ENCODE peak calls at places on chromosomes 4 and X, in seven cellular contexts. H is IMR-90, C is PC-3, D is astrocyte, B is fibroblast of lung, Q is HepG2, F is neuronal stem cell. S is an unnamed sample.
A peak's percentile ranks its signal among the peaks of the same experiment; 100 is the strongest.

GRCh38 chr4:146159384-146160058 is 16.0 kb upstream of the LSM6 start:
- DNase-seq in B (no peak), Q (no peak), F (no peak), D (no peak), H (no peak), C (no peak), S (no peak)

GRCh38 chr4:88158360-88159136 is at the start of gene ABCG2:
- DNase-seq in F (peak; percentile 54), Q (peak; percentile 16), D (peak; percentile 66), B (peak; percentile 46), C (no peak), H (peak; percentile 75), S (peak; percentile 29)

GRCh38 chr4:121304843-121305348 is 75.9 kb downstream of the QRFPR start:
- DNase-seq in Q (no peak), H (no peak), B (no peak), C (no peak), F (no peak), D (no peak), S (peak; percentile 50)

GRCh38 chr4:92182736-92183407 is 120.9 kb upstream of the GRID2 start:
- DNase-seq in F (no peak), C (no peak), H (no peak), Q (no peak), B (no peak), D (no peak), S (no peak)

GRCh38 chr4:159410076-159410777 is 307.3 kb downstream of the RAPGEF2 start:
- DNase-seq in F (no peak), C (peak; percentile 87), H (peak; percentile 63), B (no peak), D (peak; percentile 73), Q (no peak), S (no peak)

GRCh38 chr4:110364911-110365520 is 110.9 kb upstream of the ENPEP start:
- DNase-seq in D (peak; percentile 38), B (no peak), Q (no peak), C (no peak), H (no peak), F (no peak), S (no peak)

GRCh38 chr4:24778427-24779225 is 16.7 kb upstream of the SOD3 start:
- DNase-seq in D (peak; percentile 97), C (no peak), H (peak; percentile 98), F (no peak), Q (no peak), B (peak; percentile 99), S (no peak)

GRCh38 chr4:25030283-25031076 is at the start of gene LGI2:
- DNase-seq in D (peak; percentile 12), C (peak; percentile 6), Q (no peak), B (no peak), F (peak; percentile 33), H (no peak), S (peak; percentile 32)

DNA sequence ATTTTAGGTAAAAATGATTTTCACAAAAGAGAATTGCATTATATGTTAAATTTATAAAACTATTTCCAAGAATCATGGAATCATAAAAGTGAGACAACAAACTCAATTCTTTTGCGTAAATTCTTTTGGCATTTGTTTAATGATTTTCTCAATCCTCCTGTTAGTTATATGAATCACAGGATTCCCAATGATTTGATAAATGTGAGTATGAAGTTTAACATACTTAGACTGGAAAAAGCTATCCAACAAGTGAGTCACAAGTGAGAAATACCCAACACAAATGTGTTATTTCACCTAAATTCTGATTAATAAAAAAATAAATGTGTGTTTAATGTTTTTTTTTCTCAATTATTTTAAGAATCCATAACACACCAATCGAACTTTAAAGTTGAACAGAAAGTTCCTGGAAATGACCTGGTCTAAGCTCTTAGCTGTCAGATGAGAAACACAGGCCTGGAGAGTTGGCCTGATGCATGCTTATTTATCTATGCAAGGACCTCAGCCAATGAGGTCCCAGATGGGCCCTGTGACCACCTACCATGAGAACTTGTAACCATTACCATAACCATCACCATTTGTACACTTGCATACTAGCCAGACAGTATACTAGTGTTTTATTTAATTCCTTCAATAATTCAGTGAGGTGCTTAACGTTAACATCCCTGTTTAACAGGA is 386.6 kb downstream of the SPRY1 start:
- DNase-seq in H (peak; percentile 80), Q (no peak), C (no peak), D (peak; percentile 82), B (peak; percentile 66), F (no peak), S (no peak)
- H3K9ac ChIP-seq in H (no peak overlapping the region), Q (no peak overlapping the region), C (no peak overlapping the region), D (no peak overlapping the region), B (no peak overlapping the region), F (no peak overlapping the region), S (no peak overlapping the region)

DNA sequence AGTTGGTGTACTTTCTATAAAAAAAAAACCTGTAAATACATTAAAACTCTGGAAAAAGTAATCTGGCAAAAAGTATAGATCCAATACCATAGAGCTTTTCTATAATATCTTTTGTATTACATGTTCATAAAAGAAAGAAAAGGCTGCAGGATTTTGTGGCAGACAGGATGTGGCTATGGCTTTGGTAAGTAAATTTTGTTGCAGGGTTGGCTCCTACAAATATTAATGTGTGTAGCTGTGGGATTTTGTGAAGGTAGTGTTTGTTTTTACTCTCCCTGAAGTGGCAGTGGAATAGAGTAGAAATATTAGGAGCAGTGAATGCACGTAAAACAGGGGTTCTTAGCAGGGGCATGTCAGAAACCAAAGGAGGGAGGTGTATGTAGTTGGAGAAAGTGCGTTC is 84.8 kb downstream of the TSPAN7 start:
- DNase-seq in H (no peak), Q (no peak), C (no peak), F (no peak), B (no peak), D (no peak), S (no peak)
- H3K9ac ChIP-seq in H (no peak overlapping the region), Q (no peak overlapping the region), C (no peak overlapping the region), F (no peak overlapping the region), B (no peak overlapping the region), D (no peak overlapping the region), S (no peak overlapping the region)

GRCh38 chr4:42627887-42628646 is 28.8 kb downstream of the ATP8A1 start:
- DNase-seq in H (no peak), B (no peak), D (no peak), F (no peak), C (no peak), Q (no peak), S (peak; percentile 35)
- H3K9ac ChIP-seq in H (no peak overlapping the region), B (no peak overlapping the region), D (no peak overlapping the region), F (no peak overlapping the region), C (no peak overlapping the region), Q (no peak overlapping the region), S (no peak overlapping the region)

GRCh38 chr4:184344899-184345572 is 127.4 kb upstream of the ENPP6 start:
- DNase-seq in C (no peak), Q (no peak), H (no peak), B (no peak), F (no peak), D (no peak), S (no peak)

GRCh38 chr4:184342167-184342856 is 124.6 kb upstream of the ENPP6 start:
- DNase-seq in C (no peak), F (no peak), D (no peak), Q (no peak), B (no peak), H (no peak), S (no peak)

GRCh38 chr4:184345573-184345922 is 127.9 kb upstream of the ENPP6 start:
- DNase-seq in C (no peak), F (no peak), Q (no peak), D (no peak), B (peak; percentile 8), H (peak; percentile 22), S (peak; percentile 32)

GRCh38 chr4:184343400-184344177 is 125.9 kb upstream of the ENPP6 start:
- DNase-seq in H (peak; percentile 75), F (peak; percentile 69), Q (peak; percentile 72), B (peak; percentile 78), C (peak; percentile 73), D (peak; percentile 74), S (peak; percentile 87)

DNA sequence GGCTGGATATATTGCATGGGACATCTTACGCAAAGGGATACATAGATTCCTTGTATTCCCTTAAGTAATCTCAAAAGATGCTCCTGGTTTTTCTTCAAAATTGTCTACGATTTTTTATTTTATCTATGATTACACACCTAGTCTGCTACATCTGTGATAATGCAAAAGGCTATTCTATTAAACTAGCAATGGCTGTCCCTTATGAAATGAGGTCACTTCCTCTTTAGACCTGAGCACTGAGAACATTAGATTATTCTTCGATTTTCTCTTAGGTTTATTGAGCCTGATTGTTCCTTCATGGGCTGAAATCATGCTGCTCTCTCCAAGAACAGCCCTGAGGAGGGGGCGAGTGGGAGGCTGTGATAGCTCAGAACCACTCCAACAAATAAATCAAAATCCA is 126.8 kb upstream of the ENPP6 start:
- DNase-seq in H (no peak), B (no peak), F (no peak), Q (no peak), C (no peak), D (no peak), S (no peak)
- H3K9ac ChIP-seq in H (no peak overlapping the region), B (no peak overlapping the region), F (no peak overlapping the region), Q (no peak overlapping the region), C (no peak overlapping the region), D (no peak overlapping the region), S (no peak overlapping the region)

GRCh38 chr4:1754336-1754735 is 33.0 kb downstream of the TACC3 start:
- DNase-seq in B (no peak), C (no peak), F (no peak), D (no peak), H (no peak), Q (no peak), S (no peak)
- H3K9ac ChIP-seq in B (no peak overlapping the region), C (no peak overlapping the region), F (no peak overlapping the region), D (no peak overlapping the region), H (no peak overlapping the region), Q (peak overlapping the region; percentile 51), S (no peak overlapping the region)

S was measured in colonic mucosa.